ENCODE peak calls at places on chromosomes 3 and 15, in ten cellular contexts. Q is AG10803, N is kidney epithelial cell, Z is epithelial cell of esophagus, L is OCI-LY7, K is small intestine, R is cardiac muscle cell, M is AG04449, J is ovary, Y is cardiac fibroblast. A is an unnamed sample.

GRCh38 chr3:172142074-172143059 is 103.0 kb downstream of the FNDC3B start:
- DNase-seq in N (peak), R (peak), Y (peak), Z (peak), K (peak), Q (peak), J (no peak), M (peak), L (peak), A (peak)

GRCh38 chr15:64581408-64581761 is 121.0 kb downstream of the ZNF609 start:
- DNase-seq in J (no peak), M (no peak), N (no peak), Z (no peak), R (no peak), Y (no peak), Q (no peak), K (no peak), L (no peak), A (no peak)

GRCh38 chr15:96285306-96285705 is 45.2 kb upstream of the NR2F2 start:
- DNase-seq in J (peak), N (peak), R (peak), M (peak), Y (peak), Q (peak), L (no peak), Z (no peak), K (no peak), A (peak)

GRCh38 chr3:193677734-193678133 is 84.7 kb downstream of the OPA1 start:
- DNase-seq in Z (no peak), M (no peak), Q (no peak), L (no peak), Y (no peak), J (no peak), N (no peak), K (no peak), R (no peak), A (no peak)

GRCh38 chr3:114376091-114376490 is 82.3 kb downstream of the TIGIT start:
- DNase-seq in N (no peak), K (no peak), Q (peak), J (no peak), M (no peak), R (peak), Z (no peak), L (no peak), Y (peak), A (peak)

GRCh38 chr3:145776782-145777408 is 384.1 kb downstream of the PLOD2 start:
- DNase-seq in M (no peak), J (no peak), L (peak), Y (peak), R (peak), K (peak), N (peak), Q (peak), Z (peak), A (peak)

GRCh38 chr15:84955089-84955848 is 26.4 kb upstream of the PDE8A start:
- DNase-seq in Q (peak), K (peak), J (peak), N (no peak), L (peak), M (no peak), Y (peak), R (peak), Z (peak), A (peak)

GRCh38 chr3:15679306-15679705 is 77.8 kb downstream of the BTD start:
- DNase-seq in R (no peak), N (no peak), J (no peak), L (no peak), Y (no peak), Q (no peak), M (no peak), K (no peak), Z (no peak), A (no peak)

GRCh38 chr15:65937476-65937875 is 68.2 kb downstream of the RAB11A start:
- DNase-seq in L (no peak), Z (no peak), M (no peak), Q (no peak), R (no peak), N (no peak), Y (peak), J (no peak), K (no peak), A (no peak)

GRCh38 chr15:76994001-76994400 is 925 bp upstream of the PSTPIP1 start:
- DNase-seq in Z (peak), L (no peak), N (no peak), Y (peak), M (no peak), R (no peak), J (no peak), K (no peak), Q (no peak), A (no peak)

GRCh38 chr15:90184786-90185704 is 16.1 kb upstream of the SEMA4B start:
- DNase-seq in J (peak), N (no peak), R (peak), Z (peak), M (no peak), K (peak), Y (peak), L (peak), Q (peak), A (no peak)

GRCh38 chr15:59372352-59373211 is at the start of gene MYO1E:
- DNase-seq in Z (peak), M (peak), R (peak), K (peak), Y (peak), Q (peak), N (peak), J (peak), L (peak), A (peak)

GRCh38 chr15:39896837-39897236 is 23.2 kb downstream of the GPR176 start:
- DNase-seq in J (no peak), Q (peak), M (peak), K (no peak), R (peak), N (no peak), Y (peak), Z (no peak), L (no peak), A (peak)

GRCh38 chr3:112822116-112823055 is 24.3 kb downstream of the CD200R1L start:
- DNase-seq in L (no peak), Z (no peak), Q (peak), R (no peak), K (no peak), Y (no peak), N (no peak), J (no peak), M (no peak), A (no peak)

GRCh38 chr15:62360286-62360685 is 195.2 kb upstream of the C2CD4B start:
- DNase-seq in R (no peak), Y (peak), M (no peak), N (no peak), Q (no peak), K (no peak), J (no peak), Z (no peak), L (no peak), A (no peak)

GRCh38 chr15:88646951-88647350 is 8.1 kb downstream of the ISG20 start:
- DNase-seq in L (no peak), N (no peak), R (no peak), J (peak), Z (no peak), Y (no peak), M (no peak), Q (no peak), K (no peak), A (no peak)

DNA sequence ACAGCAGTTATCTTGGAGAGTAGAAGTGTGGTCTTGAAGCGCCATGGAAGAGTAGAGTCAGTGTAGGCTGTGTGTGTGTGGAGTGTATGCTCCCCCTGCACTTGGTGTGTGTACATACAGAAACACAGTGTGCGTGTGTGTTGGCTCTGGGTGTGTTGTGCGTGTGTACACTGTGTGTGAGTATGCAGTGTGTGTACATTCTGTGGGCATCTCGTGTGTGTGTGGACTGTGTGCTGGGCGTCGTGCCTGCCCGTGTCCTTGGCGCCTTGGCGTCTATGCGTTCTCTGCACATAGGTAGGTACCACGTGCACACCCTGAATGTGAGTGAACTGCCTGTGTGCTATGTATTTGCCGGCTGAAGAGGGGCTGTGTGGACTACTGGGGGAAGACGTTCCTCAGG is 520 bp upstream of the ECE2 start:
- DNase-seq in M (no peak), Z (no peak), L (no peak), N (no peak), Q (no peak), K (no peak), Y (no peak), J (no peak), R (no peak), A (no peak)
- H3K4me3 ChIP-seq in M (no peak), Z (no peak), L (no peak), N (no peak), Q (no peak), K (no peak), Y (no peak), J (no peak), R (no peak), A (no peak)

GRCh38 chr3:196499061-196499460 is 4.5 kb downstream of the RNF168 start:
- DNase-seq in M (no peak), Y (peak), J (no peak), Z (no peak), K (no peak), Q (peak), R (peak), L (no peak), N (no peak), A (peak)

GRCh38 chr3:196501316-196502064 is 2.1 kb downstream of the RNF168 start:
- DNase-seq in Q (peak), Z (peak), K (peak), Y (peak), J (no peak), L (peak), R (peak), N (no peak), M (no peak), A (peak)

GRCh38 chr3:196498297-196498696 is 5.3 kb downstream of the RNF168 start:
- DNase-seq in M (no peak), Q (no peak), R (no peak), Z (no peak), K (no peak), J (no peak), L (no peak), N (no peak), Y (no peak), A (no peak)

GRCh38 chr3:196502775-196503181 is 790 bp downstream of the RNF168 start:
- DNase-seq in Y (peak), Q (peak), N (peak), R (peak), Z (peak), J (peak), K (peak), L (peak), M (peak), A (peak)

GRCh38 chr3:196499807-196500524 is 3.6 kb downstream of the RNF168 start:
- DNase-seq in J (no peak), M (no peak), K (no peak), Y (peak), L (no peak), Z (no peak), Q (no peak), R (no peak), N (no peak), A (no peak)
- H3K4me3 ChIP-seq in J (peak), M (peak), K (no peak), Y (peak), L (peak), Z (peak), Q (peak), R (peak), N (peak), A (peak)

GRCh38 chr15:67839358-67839928 is 402 bp downstream of the RNU6-1 start:
- DNase-seq in Z (peak), N (no peak), Y (peak), K (peak), M (no peak), J (peak), R (peak), L (peak), Q (peak), A (peak)
- H3K4me3 ChIP-seq in Z (peak), N (peak), Y (peak), K (peak), M (peak), J (peak), R (peak), L (peak), Q (peak), A (peak)

GRCh38 chr3:66469220-66469640 is 31.6 kb downstream of the LRIG1 start:
- DNase-seq in J (no peak), Q (no peak), R (no peak), Z (no peak), L (no peak), K (no peak), M (no peak), N (no peak), Y (peak), A (peak)
- H3K4me3 ChIP-seq in J (no peak), Q (no peak), R (no peak), Z (no peak), L (no peak), K (no peak), M (no peak), N (no peak), Y (no peak), A (no peak)

GRCh38 chr15:83166218-83166617 is 41.4 kb downstream of the HDGFL3 start:
- DNase-seq in Y (peak), R (no peak), Q (no peak), K (no peak), L (no peak), N (no peak), Z (no peak), J (no peak), M (no peak), A (no peak)
- H3K4me3 ChIP-seq in Y (no peak), R (no peak), Q (no peak), K (no peak), L (no peak), N (no peak), Z (no peak), J (no peak), M (no peak), A (no peak)

GRCh38 chr3:53680026-53680425 is 166.2 kb downstream of the CHDH start:
- DNase-seq in K (no peak), R (peak), N (peak), Z (no peak), Q (no peak), L (no peak), J (peak), Y (peak), M (no peak), A (no peak)
- H3K4me3 ChIP-seq in K (no peak), R (no peak), N (no peak), Z (no peak), Q (no peak), L (no peak), J (no peak), Y (no peak), M (no peak), A (no peak)

A was measured in fibroblast of the aortic adventitia.